ENCODE peak calls at places on chromosomes 13 and 19, in nine cellular contexts. C is neural crest cell; X is LoVo; B is GM12891; M is EL; L is immature natural killer cell; G is HuH-7; J is stimulated activated CD8-positive, alpha-beta memory T cell treated with anti-CD3 and anti-CD28 coated beads, Interleukin-4, amount 100 ng/mL, for 1 hour; D is HuH-7.5. Y is an unnamed sample.

GRCh38 chr13:44649118-44649455 is 73.0 kb upstream of the TSC22D1 start:
- DNase-seq in B (no peak), M (no peak), X (no peak), G (no peak), J (no peak), L (no peak), D (no peak), C (no peak), Y (no peak)

GRCh38 chr13:42412812-42413795 is 141.2 kb downstream of the AKAP11 start:
- DNase-seq in D (no peak), M (no peak), L (no peak), X (no peak), C (no peak), B (no peak), G (no peak), J (no peak), Y (no peak)

GRCh38 chr19:289651-290538 is 1.3 kb downstream of the PLPP2 start:
- DNase-seq in C (no peak), L (peak; percentile 23), X (peak; percentile 82), B (peak; percentile 37), J (no peak), D (peak; percentile 71), M (peak; percentile 35), G (no peak), Y (peak; percentile 56)

GRCh38 chr19:18083929-18084684 is 2.6 kb downstream of the IL12RB1 start:
- DNase-seq in D (no peak), X (no peak), G (no peak), J (no peak), B (no peak), M (no peak), L (no peak), C (no peak), Y (no peak)

GRCh38 chr19:47153266-47153665 is 22.6 kb downstream of the SAE1 start:
- DNase-seq in G (no peak), C (no peak), J (no peak), M (no peak), D (no peak), B (no peak), X (no peak), L (no peak), Y (no peak)

GRCh38 chr19:12703056-12703455 is 6.6 kb upstream of the FBXW9 start:
- DNase-seq in B (no peak), M (peak; percentile 39), J (no peak), C (peak; percentile 50), D (peak; percentile 47), X (no peak), G (peak; percentile 43), L (no peak), Y (no peak)

GRCh38 chr19:40144151-40144550 is 47.1 kb upstream of the MAP3K10 start:
- DNase-seq in X (no peak), M (no peak), G (no peak), D (no peak), C (no peak), L (peak; percentile 72), B (no peak), J (no peak), Y (no peak)

GRCh38 chr19:15538774-15539173 is 30.4 kb downstream of the CYP4F22 start:
- DNase-seq in X (no peak), J (no peak), L (no peak), D (no peak), C (no peak), M (no peak), B (no peak), G (no peak), Y (no peak)

GRCh38 chr13:111893607-111894443 is 173.1 kb upstream of the SOX1 start:
- DNase-seq in J (no peak), B (no peak), M (no peak), X (no peak), G (no peak), D (no peak), C (peak; percentile 46), L (no peak), Y (no peak)

GRCh38 chr19:827710-828321 is at the start of gene AZU1:
- DNase-seq in G (no peak), X (no peak), M (no peak), B (no peak), D (no peak), C (no peak), J (no peak), L (no peak), Y (no peak)

GRCh38 chr13:27997904-27998522 is 9.5 kb upstream of the URAD start:
- DNase-seq in G (no peak), B (no peak), L (no peak), X (peak; percentile 54), J (no peak), C (peak; percentile 48), M (peak; percentile 32), D (no peak), Y (peak; percentile 65)

GRCh38 chr13:99353836-99354235 is 46.6 kb upstream of the GPR183 start:
- DNase-seq in G (no peak), B (no peak), J (no peak), M (peak; percentile 73), C (no peak), L (no peak), D (no peak), X (no peak), Y (no peak)

GRCh38 chr19:13627531-13627930 is 121.3 kb upstream of the CACNA1A start:
- DNase-seq in D (no peak), G (no peak), C (no peak), L (no peak), J (no peak), M (no peak), X (no peak), B (no peak), Y (no peak)

GRCh38 chr13:42820450-42820849 is 39.1 kb downstream of the FAM216B start:
- DNase-seq in B (no peak), L (no peak), C (no peak), G (no peak), X (no peak), M (no peak), D (no peak), J (no peak), Y (no peak)

GRCh38 chr19:33197591-33198000 is 3.5 kb downstream of the LRP3 start:
- DNase-seq in M (no peak), C (no peak), B (no peak), G (no peak), J (no peak), L (no peak), X (no peak), D (peak; percentile 5), Y (no peak)

GRCh38 chr13:102317593-102317992 is 84.3 kb downstream of the FGF14 start:
- DNase-seq in D (no peak), L (no peak), M (no peak), B (no peak), G (no peak), X (no peak), J (no peak), C (no peak), Y (no peak)

GRCh38 chr13:28147489-28147888 is 9.1 kb downstream of the PAN3 start:
- DNase-seq in X (no peak), M (no peak), J (no peak), C (no peak), L (no peak), D (no peak), B (no peak), G (no peak), Y (no peak)

GRCh38 chr13:32164622-32165268 is 133.2 kb downstream of the FRY start:
- DNase-seq in L (no peak), B (no peak), J (no peak), D (peak; percentile 12), X (peak; percentile 49), G (peak; percentile 47), C (peak; percentile 32), M (peak; percentile 74), Y (peak; percentile 70)

GRCh38 chr19:44988896-44989563 is 12.2 kb upstream of the RELB start:
- DNase-seq in C (peak; percentile 64), J (peak; percentile 25), B (peak; percentile 93), L (peak; percentile 42), M (peak; percentile 64), G (peak; percentile 87), X (peak; percentile 15), D (peak; percentile 83), Y (peak; percentile 58)

GRCh38 chr19:58279925-58280316 is 1.2 kb downstream of the ZNF8 start:
- DNase-seq in J (no peak), C (no peak), M (no peak), X (no peak), L (no peak), G (no peak), B (no peak), D (no peak), Y (no peak)

GRCh38 chr13:84417426-84417825 is 535.2 kb upstream of the SLITRK1 start:
- DNase-seq in L (no peak), G (no peak), J (no peak), X (no peak), B (no peak), D (no peak), M (no peak), C (no peak), Y (no peak)

GRCh38 chr13:20901668-20902437 is 693 bp downstream of the XPO4 start:
- DNase-seq in G (peak; percentile 40), J (no peak), B (peak; percentile 12), X (peak; percentile 31), C (peak; percentile 11), M (peak; percentile 48), D (peak; percentile 38), L (no peak), Y (no peak)

GRCh38 chr19:7366701-7367420 is 18.1 kb downstream of the ARHGEF18 start:
- DNase-seq in M (peak; percentile 53), D (no peak), G (no peak), L (peak; percentile 25), B (no peak), C (no peak), X (peak; percentile 39), J (no peak), Y (peak; percentile 41)

GRCh38 chr13:28059214-28059613 is 41.2 kb downstream of the FLT3 start:
- DNase-seq in C (peak; percentile 9), D (peak; percentile 35), X (peak; percentile 18), L (peak; percentile 21), B (no peak), G (peak; percentile 53), J (no peak), M (peak; percentile 34), Y (peak; percentile 18)

GRCh38 chr13:41694902-41695301 is 237.6 kb downstream of the RGCC start:
- DNase-seq in L (no peak), G (no peak), J (no peak), X (peak; percentile 57), B (peak; percentile 5), D (no peak), M (peak; percentile 90), C (no peak), Y (peak; percentile 65)

GRCh38 chr13:110388141-110388943 is 81.3 kb downstream of the COL4A2 start:
- DNase-seq in G (no peak), B (no peak), D (no peak), X (no peak), L (no peak), C (no peak), J (no peak), M (peak; percentile 87), Y (no peak)

GRCh38 chr19:3565177-3565576 is 7.6 kb upstream of the HMG20B start:
- DNase-seq in D (no peak), C (no peak), B (no peak), M (peak; percentile 96), L (no peak), J (no peak), X (no peak), G (no peak), Y (peak; percentile 68)

GRCh38 chr13:42707003-42707402 is 74.4 kb upstream of the FAM216B start:
- DNase-seq in G (no peak), M (no peak), J (no peak), C (no peak), D (no peak), B (no peak), L (no peak), X (no peak), Y (no peak)

GRCh38 chr13:110380359-110381028 is 73.4 kb downstream of the COL4A2 start:
- DNase-seq in D (no peak), G (no peak), M (peak; percentile 82), L (no peak), B (no peak), J (no peak), C (no peak), X (no peak), Y (no peak)

GRCh38 chr19:3276341-3276799 is 51.9 kb downstream of the CELF5 start:
- DNase-seq in G (peak; percentile 87), L (no peak), D (peak; percentile 84), C (no peak), J (no peak), B (peak; percentile 49), X (no peak), M (peak; percentile 24), Y (no peak)

GRCh38 chr19:1526066-1526778 is 2.3 kb downstream of the PLK5 start:
- DNase-seq in B (no peak), L (no peak), G (no peak), J (no peak), X (no peak), M (no peak), C (no peak), D (no peak), Y (no peak)

Y was measured in NCI-H460.